ENCODE peak calls at places on chromosomes 1 and 21, in seven cellular contexts. J, O, X, N, E, S and T are unnamed samples.

GRCh38 chr1:3940081-3940755 is 40.1 kb upstream of the C1orf174 start:
- DNase-seq in J (no peak), O (no peak), X (no peak), N (no peak), E (no peak), S (no peak), T (no peak)

GRCh38 chr1:5312299-5312686 is 657.9 kb downstream of the AJAP1 start:
- DNase-seq in J (no peak), O (no peak), X (no peak), N (no peak), E (no peak), S (no peak), T (no peak)

GRCh38 chr1:36609241-36610027 is 126.7 kb upstream of the CSF3R start:
- DNase-seq in J (peak; percentile 11), O (peak; percentile 37), X (no peak), N (no peak), E (no peak), S (peak; percentile 74), T (peak; percentile 78)

GRCh38 chr1:1900883-1901640 is 10.2 kb upstream of the GNB1 start:
- DNase-seq in J (no peak), O (no peak), X (no peak), N (no peak), E (no peak), S (no peak), T (no peak)

GRCh38 chr1:43455205-43455889 is 1.6 kb upstream of the HYI start:
- DNase-seq in J (no peak), O (no peak), X (no peak), N (no peak), E (no peak), S (no peak), T (no peak)

GRCh38 chr1:17579951-17580939 is 40.7 kb downstream of the ARHGEF10L start:
- DNase-seq in J (no peak), O (no peak), X (no peak), N (no peak), E (no peak), S (no peak), T (no peak)

GRCh38 chr21:33855190-33855589 is 60.4 kb downstream of the ATP5PO start:
- DNase-seq in J (no peak), O (no peak), X (no peak), N (no peak), E (no peak), S (no peak), T (no peak)

GRCh38 chr1:212689758-212690540 is 9.7 kb downstream of the BATF3 start:
- DNase-seq in J (no peak), O (no peak), X (no peak), N (no peak), E (no peak), S (no peak), T (no peak)